ENCODE peak calls at places on chromosome 9, in five cellular contexts. H is heart left ventricle, Q is mucosa of descending colon, K is omental fat pad, E is mammary epithelial cell. A is an unnamed sample.

GRCh38 chr9:121529237-121529987 is 29.8 kb upstream of the GGTA1 start:
- DNase-seq in K (peak; percentile 70), H (peak; percentile 99), E (peak; percentile 77), Q (peak; percentile 80), A (no peak)

GRCh38 chr9:138057726-138058125 is 180.1 kb downstream of the CACNA1B start:
- DNase-seq in E (no peak), H (no peak), K (no peak), Q (no peak), A (no peak)

GRCh38 chr9:10921671-10922070 is 308.9 kb upstream of the PTPRD start:
- DNase-seq in Q (no peak), H (no peak), K (no peak), E (no peak), A (no peak)

GRCh38 chr9:88502552-88503034 is 32.4 kb upstream of the NXNL2 start:
- DNase-seq in K (no peak), H (no peak), Q (no peak), E (no peak), A (no peak)

GRCh38 chr9:437066-438015 is 222.7 kb downstream of the DOCK8 start:
- DNase-seq in H (no peak), K (no peak), Q (no peak), E (peak; percentile 20), A (no peak)

GRCh38 chr9:128438343-128439109 is 17.3 kb upstream of the ODF2 start:
- DNase-seq in K (peak; percentile 93), H (peak; percentile 91), Q (peak; percentile 92), E (peak; percentile 47), A (peak; percentile 80)

GRCh38 chr9:84759300-84759750 is 89.8 kb downstream of the NTRK2 start:
- DNase-seq in E (peak; percentile 97), Q (peak; percentile 19), K (no peak), H (no peak), A (no peak)

GRCh38 chr9:75200892-75201470 is 112.7 kb downstream of the OSTF1 start:
- DNase-seq in K (no peak), Q (peak; percentile 57), H (no peak), E (peak; percentile 12), A (no peak)

GRCh38 chr9:22622823-22623222 is 176.2 kb downstream of the DMRTA1 start:
- DNase-seq in Q (peak; percentile 3), E (no peak), K (no peak), H (no peak), A (no peak)

GRCh38 chr9:89701221-89701798 is 96.5 kb downstream of the GADD45G start:
- DNase-seq in Q (peak; percentile 34), H (no peak), K (no peak), E (no peak), A (peak; percentile 49)

GRCh38 chr9:92328225-92328624 is 2.5 kb downstream of the CENPP start:
- DNase-seq in E (peak; percentile 31), K (no peak), Q (no peak), H (no peak), A (no peak)
- TF ChIP-seq CTCF in E (peak; percentile 17), K (no peak), Q (no peak), H (no peak), A (no peak)

GRCh38 chr9:131748411-131748955 is 8.6 kb upstream of the RAPGEF1 start:
- DNase-seq in H (no peak), K (no peak), E (no peak), Q (no peak), A (no peak)

GRCh38 chr9:131744715-131745201 is 4.9 kb upstream of the RAPGEF1 start:
- DNase-seq in Q (no peak), H (no peak), E (no peak), K (no peak), A (no peak)

GRCh38 chr9:131744171-131744714 is 4.4 kb upstream of the RAPGEF1 start:
- DNase-seq in Q (peak; percentile 42), E (peak; percentile 63), H (no peak), K (no peak), A (no peak)

GRCh38 chr9:131745611-131746010 is 5.7 kb upstream of the RAPGEF1 start:
- DNase-seq in H (no peak), E (no peak), Q (no peak), K (no peak), A (no peak)

GRCh38 chr9:131747352-131747751 is 7.5 kb upstream of the RAPGEF1 start:
- DNase-seq in Q (peak; percentile 31), H (no peak), E (peak; percentile 42), K (no peak), A (no peak)
- TF ChIP-seq CTCF in Q (peak; percentile 27), H (peak; percentile 63), E (peak; percentile 50), K (no peak), A (peak; percentile 55)

GRCh38 chr9:1726993-1727759 is 288.0 kb upstream of the SMARCA2 start:
- DNase-seq in Q (no peak), H (no peak), E (no peak), K (no peak), A (no peak)
- TF ChIP-seq CTCF in Q (no peak), H (no peak), E (no peak), K (no peak), A (no peak)

GRCh38 chr9:78239506-78239905 is 3.6 kb downstream of the CEP78 start:
- DNase-seq in E (peak; percentile 35), Q (peak; percentile 78), K (no peak), H (no peak), A (no peak)
- TF ChIP-seq CTCF in E (peak; percentile 68), Q (no peak), K (no peak), H (no peak), A (no peak)

DNA sequence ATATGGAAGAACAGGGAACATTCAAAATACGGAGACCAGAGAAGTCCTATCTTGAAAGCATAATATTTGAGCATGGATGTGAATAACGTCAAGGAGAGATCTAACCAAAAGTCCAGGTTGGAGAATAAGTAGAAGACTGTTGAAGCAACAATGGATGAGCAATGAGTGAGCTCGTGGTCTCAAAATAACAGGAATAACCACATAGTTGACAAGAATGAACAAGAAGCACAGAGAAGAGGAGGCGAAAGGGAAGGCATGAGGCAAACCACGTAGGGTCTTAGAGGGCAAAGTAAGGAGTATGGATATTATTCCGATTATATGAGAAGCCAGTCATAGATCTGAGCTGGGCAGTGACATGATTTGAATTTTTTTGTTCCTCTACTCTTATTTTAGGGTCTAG is 710.2 kb downstream of the BRINP1 start:
- DNase-seq in H (no peak), Q (no peak), E (peak; percentile 80), K (no peak), A (no peak)
- TF ChIP-seq CTCF in H (no peak), Q (no peak), E (no peak), K (no peak), A (no peak)

GRCh38 chr9:33350310-33350709 is 52.1 kb downstream of the AQP7 start:
- DNase-seq in E (peak; percentile 65), K (no peak), H (no peak), Q (no peak), A (no peak)
- TF ChIP-seq CTCF in E (no peak), K (no peak), H (no peak), Q (no peak), A (no peak)

GRCh38 chr9:126784401-126784800 is 20.4 kb upstream of the ZBTB43 start:
- DNase-seq in E (no peak), K (no peak), H (no peak), Q (no peak), A (no peak)
- TF ChIP-seq CTCF in E (no peak), K (no peak), H (no peak), Q (no peak), A (no peak)

DNA sequence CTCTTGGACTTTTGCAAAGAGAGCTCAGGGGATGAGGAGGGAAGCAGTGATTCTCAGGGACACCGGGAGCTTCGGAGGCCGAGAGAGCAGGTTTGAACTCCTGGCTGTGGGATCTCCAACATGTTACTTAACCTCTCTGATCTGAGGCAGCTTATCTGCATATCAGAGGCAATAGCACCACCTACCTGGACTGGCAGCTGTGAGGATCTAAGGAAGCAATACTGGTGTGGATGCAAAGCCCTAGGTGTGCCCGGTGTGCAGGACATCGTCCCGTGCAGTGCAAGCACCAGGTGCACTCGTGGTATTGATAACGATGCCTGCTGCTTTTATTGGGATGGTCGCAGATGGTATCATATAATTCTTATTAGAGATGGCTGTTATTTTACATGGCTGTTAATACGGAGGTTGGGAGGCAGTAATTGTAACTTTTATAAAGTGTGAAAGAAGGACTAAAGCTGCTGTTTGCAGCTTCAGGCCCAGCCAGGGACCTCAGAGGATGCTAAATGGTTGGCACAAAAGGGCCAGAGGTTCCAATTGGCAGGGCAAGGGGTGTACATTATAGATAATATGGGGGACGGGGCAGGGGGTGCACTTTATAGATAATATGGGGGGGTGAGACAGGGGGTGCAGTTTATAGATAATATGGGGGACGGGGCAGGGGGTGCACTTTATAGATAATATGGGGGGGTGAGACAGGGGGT is 14.9 kb downstream of the COL5A1 start:
- DNase-seq in H (no peak), K (no peak), E (no peak), Q (no peak), A (no peak)
- TF ChIP-seq CTCF in H (no peak), K (no peak), E (no peak), Q (no peak), A (no peak)

A was measured in natural killer cell.